ENCODE peak calls at places on chromosome 7, in eight cellular contexts. T is fibroblast of mammary gland, H is cardiac muscle cell, K is endothelial cell of umbilical vein, F is BJ, A is astrocyte, E is H1, D is hepatocyte. B is an unnamed sample.

GRCh38 chr7:135519233-135519688 is 9.4 kb upstream of the CNOT4 start:
- DNase-seq in T (no peak), H (no peak), K (peak), F (no peak), A (no peak), E (no peak), D (no peak), B (peak)

GRCh38 chr7:64877714-64878610 is 25.1 kb upstream of the ZNF273 start:
- DNase-seq in T (no peak), H (no peak), K (no peak), F (no peak), A (no peak), E (no peak), D (no peak), B (peak)

GRCh38 chr7:46486264-46487206 is 565.5 kb upstream of the IGFBP3 start:
- DNase-seq in T (peak), H (peak), K (peak), F (peak), A (peak), E (no peak), D (peak), B (peak)

GRCh38 chr7:6232534-6232933 is 39.9 kb downstream of the CYTH3 start:
- DNase-seq in T (no peak), H (no peak), K (peak), F (no peak), A (no peak), E (no peak), D (no peak), B (peak)

GRCh38 chr7:117803476-117803875 is 69.8 kb downstream of the CTTNBP2 start:
- DNase-seq in T (no peak), H (no peak), K (no peak), F (no peak), A (peak), E (no peak), D (no peak), B (no peak)

GRCh38 chr7:77653572-77653971 is 42.7 kb upstream of the RSBN1L start:
- DNase-seq in T (no peak), H (no peak), K (no peak), F (no peak), A (no peak), E (no peak), D (no peak), B (no peak)

GRCh38 chr7:71173955-71174354 is 42.0 kb downstream of the GALNT17 start:
- DNase-seq in T (peak), H (peak), K (no peak), F (no peak), A (no peak), E (no peak), D (peak), B (peak)

GRCh38 chr7:80724249-80724871 is 85.9 kb downstream of the CD36 start:
- DNase-seq in T (peak), H (no peak), K (no peak), F (peak), A (peak), E (no peak), D (peak), B (peak)

GRCh38 chr7:36175872-36176271 is 22.8 kb downstream of the EEPD1 start:
- DNase-seq in T (no peak), H (no peak), K (no peak), F (no peak), A (no peak), E (no peak), D (no peak), B (no peak)

GRCh38 chr7:157729566-157729965 is 392.8 kb downstream of the DNAJB6 start:
- DNase-seq in T (no peak), H (no peak), K (no peak), F (no peak), A (no peak), E (no peak), D (no peak), B (no peak)

GRCh38 chr7:76397409-76398183 is 11.9 kb downstream of the SSC4D start:
- DNase-seq in T (peak), H (peak), K (peak), F (no peak), A (peak), E (no peak), D (no peak), B (peak)

GRCh38 chr7:66597472-66597871 is 31.2 kb upstream of the KCTD7 start:
- DNase-seq in T (no peak), H (no peak), K (no peak), F (no peak), A (no peak), E (no peak), D (peak), B (no peak)

GRCh38 chr7:153193144-153193595 is 433.6 kb downstream of the ACTR3B start:
- DNase-seq in T (no peak), H (no peak), K (no peak), F (no peak), A (no peak), E (peak), D (peak), B (peak)

GRCh38 chr7:122556873-122557542 is 141.9 kb downstream of the RNF133 start:
- DNase-seq in T (no peak), H (no peak), K (no peak), F (no peak), A (no peak), E (no peak), D (no peak), B (no peak)

GRCh38 chr7:138064856-138065357 is 11.4 kb upstream of the AKR1D1 start:
- DNase-seq in T (peak), H (peak), K (no peak), F (peak), A (no peak), E (no peak), D (peak), B (no peak)

GRCh38 chr7:123609883-123610239 is 8.2 kb downstream of the ASB15 start:
- DNase-seq in T (no peak), H (no peak), K (no peak), F (no peak), A (no peak), E (no peak), D (no peak), B (no peak)

GRCh38 chr7:148290451-148291005 is 300.0 kb upstream of the C7orf33 start:
- DNase-seq in T (no peak), H (no peak), K (no peak), F (no peak), A (no peak), E (no peak), D (no peak), B (no peak)

GRCh38 chr7:25647872-25648271 is 419.6 kb upstream of the NPVF start:
- DNase-seq in T (no peak), H (no peak), K (no peak), F (no peak), A (no peak), E (no peak), D (no peak), B (no peak)

GRCh38 chr7:66140924-66141323 is 26.3 kb downstream of the CRCP start:
- DNase-seq in T (peak), H (peak), K (peak), F (no peak), A (peak), E (no peak), D (peak), B (peak)

GRCh38 chr7:82284936-82285519 is 158.5 kb downstream of the CACNA2D1 start:
- DNase-seq in T (no peak), H (no peak), K (no peak), F (no peak), A (no peak), E (peak), D (no peak), B (no peak)

GRCh38 chr7:5284304-5285281 is 1.9 kb downstream of the SLC29A4 start:
- DNase-seq in T (peak), H (peak), K (no peak), F (no peak), A (no peak), E (peak), D (peak), B (peak)

GRCh38 chr7:19754521-19755116 is 18.8 kb downstream of the TMEM196 start:
- DNase-seq in T (peak), H (peak), K (peak), F (peak), A (no peak), E (no peak), D (peak), B (no peak)

GRCh38 chr7:33832326-33832725 is 73.0 kb upstream of the BMPER start:
- DNase-seq in T (peak), H (no peak), K (no peak), F (no peak), A (no peak), E (no peak), D (no peak), B (no peak)

GRCh38 chr7:27242580-27243339 is at the start of gene EVX1:
- DNase-seq in T (peak), H (no peak), K (no peak), F (no peak), A (no peak), E (no peak), D (no peak), B (no peak)
- H3K4me3 ChIP-seq in T (no peak), H (peak), K (no peak), F (peak), A (no peak), E (no peak), D (peak), B (no peak)

DNA sequence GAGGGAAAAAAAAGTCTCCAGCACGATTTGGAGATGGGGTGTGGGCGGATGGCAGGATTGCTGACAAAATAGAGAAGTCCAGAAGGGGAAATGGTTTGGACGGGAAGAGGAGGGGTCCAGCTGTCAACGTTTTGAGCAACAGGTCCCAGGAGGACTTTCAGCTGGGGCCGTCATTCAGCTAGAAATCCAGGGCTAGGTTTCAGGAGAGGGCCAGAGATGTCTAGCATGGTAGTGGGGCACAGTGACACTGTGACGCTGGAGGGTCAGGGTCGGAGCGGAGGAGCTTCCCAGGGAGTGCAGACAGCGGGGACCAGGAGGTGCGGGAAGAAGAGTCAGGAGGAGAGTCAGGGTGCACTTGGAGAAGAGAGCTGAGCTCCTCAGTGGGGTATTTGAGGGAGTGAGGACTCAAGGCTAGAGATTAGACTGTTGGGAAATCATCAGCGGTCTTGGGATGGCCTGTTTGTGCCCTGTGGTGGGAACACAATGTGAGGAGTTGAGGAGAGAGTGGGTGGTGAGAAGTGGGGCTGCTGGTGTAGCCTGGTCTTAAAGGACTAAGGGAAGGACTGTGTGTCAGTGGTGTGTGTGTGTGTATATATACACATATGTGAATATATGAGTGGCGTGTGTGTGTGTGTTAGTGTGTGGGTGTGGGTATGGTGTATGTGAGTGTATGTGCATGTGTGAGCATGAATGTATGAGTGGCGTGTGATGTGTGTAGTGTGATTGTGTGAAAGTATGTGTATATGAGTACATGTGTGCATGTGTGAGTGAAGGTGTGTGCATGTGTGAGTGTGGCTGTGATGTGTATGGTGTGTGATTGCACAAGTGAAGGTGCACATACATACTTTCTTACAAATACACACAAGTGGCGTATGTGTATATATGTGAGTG is 3.8 kb downstream of the ZYX start:
- DNase-seq in T (peak), H (peak), K (no peak), F (no peak), A (no peak), E (no peak), D (no peak), B (no peak)
- H3K4me3 ChIP-seq in T (peak), H (no peak), K (no peak), F (peak), A (peak), E (no peak), D (no peak), B (no peak)

GRCh38 chr7:26690135-26690534 is 174.3 kb downstream of the SKAP2 start:
- DNase-seq in T (peak), H (no peak), K (no peak), F (no peak), A (no peak), E (no peak), D (no peak), B (no peak)
- H3K4me3 ChIP-seq in T (no peak), H (no peak), K (no peak), F (no peak), A (no peak), E (no peak), D (no peak), B (no peak)

DNA sequence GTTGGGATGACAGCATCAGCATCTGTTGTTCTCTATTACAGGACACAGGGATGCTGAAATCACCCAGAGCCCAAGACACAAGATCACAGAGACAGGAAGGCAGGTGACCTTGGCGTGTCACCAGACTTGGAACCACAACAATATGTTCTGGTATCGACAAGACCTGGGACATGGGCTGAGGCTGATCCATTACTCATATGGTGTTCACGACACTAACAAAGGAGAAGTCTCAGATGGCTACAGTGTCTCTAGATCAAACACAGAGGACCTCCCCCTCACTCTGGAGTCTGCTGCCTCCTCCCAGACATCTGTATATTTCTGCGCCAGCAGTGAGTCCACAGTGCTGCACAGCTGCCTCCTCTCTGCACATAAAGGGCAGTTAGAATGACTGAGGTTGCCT is 142.2 kb upstream of the PRSS58 start:
- DNase-seq in T (no peak), H (no peak), K (no peak), F (no peak), A (no peak), E (no peak), D (no peak), B (no peak)
- H3K4me3 ChIP-seq in T (no peak), H (no peak), K (no peak), F (no peak), A (no peak), E (no peak), D (no peak), B (no peak)

GRCh38 chr7:131358636-131359035 is 31.0 kb downstream of the MKLN1 start:
- DNase-seq in T (no peak), H (no peak), K (no peak), F (no peak), A (no peak), E (no peak), D (no peak), B (no peak)
- H3K4me3 ChIP-seq in T (no peak), H (no peak), K (no peak), F (no peak), A (no peak), E (no peak), D (no peak), B (no peak)

GRCh38 chr7:43764039-43764789 is 5.7 kb downstream of the BLVRA start:
- DNase-seq in T (peak), H (peak), K (no peak), F (no peak), A (no peak), E (no peak), D (peak), B (peak)
- H3K4me3 ChIP-seq in T (no peak), H (no peak), K (no peak), F (no peak), A (no peak), E (no peak), D (no peak), B (no peak)

GRCh38 chr7:29145553-29146081 is 720 bp downstream of the CPVL start:
- DNase-seq in T (no peak), H (no peak), K (no peak), F (no peak), A (no peak), E (no peak), D (no peak), B (no peak)
- H3K4me3 ChIP-seq in T (no peak), H (peak), K (no peak), F (no peak), A (peak), E (peak), D (peak), B (peak)